ENCODE peak calls at places on chromosomes 3 and 15, in eight cellular contexts. E is iPS-NIHi11; G is memory B cell; W is GM23248; V is activated T-helper 1 cell treated with anti-CD3 and anti-CD28 coated beads, Interleukin-2, amount 50 U/mL, for 16 hours; O is anterior cingulate cortex; H is NCI-H187 treated with DMSO at 0.1 percent for 48 hours; X is PC-3. R is an unnamed sample.

GRCh38 chr3:180684807-180685206 is 5.5 kb upstream of the CCDC39 start:
- DNase-seq in E (no peak), G (no peak), W (no peak), V (no peak), O (no peak), H (no peak), X (no peak), R (peak)

GRCh38 chr15:40511472-40512133 is 40.8 kb downstream of the CHST14 start:
- DNase-seq in E (peak), G (peak), W (peak), V (no peak), O (no peak), H (no peak), X (peak), R (no peak)

GRCh38 chr15:81304226-81304625 is 19.7 kb downstream of the STARD5 start:
- DNase-seq in E (no peak), G (no peak), W (peak), V (no peak), O (no peak), H (no peak), X (no peak), R (no peak)

GRCh38 chr15:25709437-25710159 is 153.5 kb downstream of the ATP10A start:
- DNase-seq in E (no peak), G (no peak), W (no peak), V (no peak), O (no peak), H (no peak), X (no peak), R (no peak)

GRCh38 chr3:11034297-11035000 is 41.9 kb downstream of the SLC6A1 start:
- DNase-seq in E (no peak), G (no peak), W (no peak), V (no peak), O (no peak), H (no peak), X (no peak), R (no peak)

GRCh38 chr3:172084871-172085556 is 45.6 kb downstream of the FNDC3B start:
- DNase-seq in E (no peak), G (no peak), W (peak), V (no peak), O (no peak), H (no peak), X (no peak), R (no peak)

GRCh38 chr3:115858995-115859807 is 235.9 kb downstream of the GAP43 start:
- DNase-seq in E (peak), G (no peak), W (no peak), V (no peak), O (no peak), H (no peak), X (no peak), R (no peak)

GRCh38 chr3:172094621-172095557 is 55.5 kb downstream of the FNDC3B start:
- DNase-seq in E (no peak), G (no peak), W (peak), V (no peak), O (no peak), H (no peak), X (no peak), R (no peak)

GRCh38 chr3:127887321-127887720 is 27.7 kb upstream of the KBTBD12 start:
- DNase-seq in E (no peak), G (no peak), W (peak), V (no peak), O (no peak), H (no peak), X (peak), R (no peak)

GRCh38 chr3:171049831-171050444 is 23.4 kb upstream of the SLC2A2 start:
- DNase-seq in E (peak), G (peak), W (peak), V (no peak), O (no peak), H (no peak), X (peak), R (peak)